ENCODE peak calls at places on chromosomes 5 and 9, in five cellular contexts. I is heart right ventricle; V is immature natural killer cell; K is HTR-8/SVneo; T is effector memory CD8-positive, alpha-beta T cell. Q is an unnamed sample.

GRCh38 chr5:64333891-64334290 is 168.2 kb downstream of the RNF180 start:
- DNase-seq in I (no peak), V (no peak), K (no peak), T (no peak), Q (no peak)

GRCh38 chr9:134396825-134397224 is 70.6 kb downstream of the RXRA start:
- DNase-seq in I (no peak), V (peak), K (peak), T (peak), Q (no peak)

GRCh38 chr5:90356612-90357011 is 52.9 kb downstream of the CETN3 start:
- DNase-seq in I (no peak), V (no peak), K (no peak), T (no peak), Q (no peak)

GRCh38 chr5:39138892-39139291 is 64.7 kb upstream of the RICTOR start:
- DNase-seq in I (no peak), V (no peak), K (peak), T (no peak), Q (peak)

GRCh38 chr5:43772601-43773031 is 169.6 kb downstream of the NNT start:
- DNase-seq in I (no peak), V (no peak), K (peak), T (no peak), Q (peak)

GRCh38 chr5:172830876-172831662 is 3.0 kb upstream of the ERGIC1 start:
- DNase-seq in I (no peak), V (no peak), K (no peak), T (no peak), Q (no peak)

GRCh38 chr5:2864515-2864914 is 113.0 kb upstream of the IRX2 start:
- DNase-seq in I (no peak), V (no peak), K (no peak), T (no peak), Q (no peak)

GRCh38 chr9:96419691-96419969 is 1.5 kb upstream of the ZNF367 start:
- DNase-seq in I (no peak), V (no peak), K (no peak), T (no peak), Q (no peak)

GRCh38 chr5:132460835-132461230 is 29.7 kb downstream of the IRF1 start:
- DNase-seq in I (no peak), V (no peak), K (no peak), T (no peak), Q (no peak)